ENCODE peak calls at places on chromosome 12, in nine cellular contexts. B is lower leg skin, S is left lung, L is tibial artery, N is SK-N-SH, T is RWPE1, W is HFFc6, V is WTC11, P is AG04450. I is an unnamed sample.

GRCh38 chr12:106078358-106079025 is 60.3 kb downstream of the NUAK1 start:
- DNase-seq in W (peak; percentile 80), L (peak; percentile 66), T (peak; percentile 34), P (no peak), S (no peak), N (no peak), V (no peak), B (no peak), I (no peak)

GRCh38 chr12:46774011-46774633 is 51.7 kb downstream of the SLC38A4 start:
- DNase-seq in W (peak; percentile 38), T (no peak), L (no peak), S (no peak), V (no peak), B (no peak), P (no peak), N (no peak), I (no peak)

GRCh38 chr12:47207005-47207717 is 127.4 kb upstream of the AMIGO2 start:
- DNase-seq in S (peak; percentile 80), N (no peak), W (no peak), L (no peak), B (no peak), T (no peak), V (no peak), P (no peak), I (no peak)

GRCh38 chr12:117072736-117073475 is 26.3 kb downstream of the TESC start:
- DNase-seq in S (peak; percentile 2), V (no peak), B (no peak), W (no peak), L (no peak), T (no peak), N (no peak), P (no peak), I (no peak)

GRCh38 chr12:89752331-89752730 is 43.7 kb upstream of the ATP2B1 start:
- DNase-seq in T (no peak), L (no peak), W (no peak), S (no peak), N (no peak), V (no peak), B (no peak), P (no peak), I (no peak)

GRCh38 chr12:15050664-15051063 is 77.8 kb downstream of the PDE6H start:
- DNase-seq in L (no peak), B (no peak), N (no peak), V (no peak), S (no peak), P (no peak), T (no peak), W (no peak), I (peak; percentile 14)

GRCh38 chr12:111248221-111248620 is 120.7 kb downstream of the PHETA1 start:
- DNase-seq in V (no peak), S (no peak), B (no peak), N (peak; percentile 67), T (peak; percentile 51), P (no peak), W (no peak), L (no peak), I (no peak)

GRCh38 chr12:132345126-132345525 is 15.7 kb upstream of the GALNT9 start:
- DNase-seq in T (no peak), B (no peak), P (no peak), S (peak; percentile 66), W (no peak), L (no peak), V (no peak), N (no peak), I (no peak)

GRCh38 chr12:39441963-39442894 is 691 bp downstream of the KIF21A start:
- DNase-seq in S (no peak), N (peak; percentile 57), B (peak; percentile 25), V (peak; percentile 38), P (no peak), L (peak; percentile 37), W (peak; percentile 3), T (peak; percentile 20), I (no peak)

DNA sequence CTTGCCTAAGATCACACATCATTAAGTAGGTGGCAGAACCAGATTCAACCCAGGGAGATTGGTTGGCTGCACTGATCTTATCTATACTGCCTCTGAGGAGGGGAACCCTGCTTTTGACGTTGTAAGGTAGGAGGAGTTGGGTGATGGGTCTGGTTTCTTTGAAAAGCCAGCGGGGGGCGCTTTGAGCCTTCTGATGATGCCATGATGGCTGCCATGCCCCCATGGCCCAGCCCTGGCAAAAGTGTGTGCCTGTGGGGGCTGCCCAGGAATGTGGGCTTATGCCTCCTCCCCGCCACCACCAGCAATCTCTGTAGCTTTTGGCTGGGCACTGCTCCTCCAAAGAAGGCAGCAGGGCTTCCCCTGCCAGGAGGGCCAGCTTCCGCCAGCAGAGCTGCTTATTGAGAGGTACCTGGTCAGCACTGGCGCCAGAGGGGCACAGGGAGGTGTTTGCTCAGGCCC is 224.3 kb downstream of the SLC41A2 start:
- DNase-seq in V (peak; percentile 67), L (no peak), S (no peak), P (no peak), B (no peak), W (no peak), N (peak; percentile 52), T (no peak), I (no peak)
- TF ChIP-seq CTCF in V (no peak), L (peak; percentile 27), S (no peak), P (no peak), B (no peak), W (peak; percentile 55), N (peak; percentile 51), T (no peak), I (peak; percentile 25)

DNA sequence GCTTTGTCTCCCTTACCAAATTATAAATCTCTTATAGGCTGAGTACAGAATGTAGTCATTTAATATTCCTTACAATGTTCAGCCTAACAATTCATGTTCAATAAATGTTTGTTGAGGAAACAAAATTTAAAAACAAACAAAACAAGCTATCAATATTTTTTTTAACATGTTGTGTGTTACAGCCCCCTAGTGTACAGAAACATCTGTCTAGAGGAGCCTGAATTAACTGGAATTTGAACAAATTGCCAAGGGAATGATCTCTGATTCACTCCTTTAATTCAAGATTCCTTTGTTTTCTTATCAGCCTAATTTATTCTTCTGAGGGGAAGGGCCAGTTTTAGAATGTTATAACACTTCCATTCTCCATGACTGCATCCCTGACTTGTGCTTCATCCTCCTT is 127.1 kb downstream of the CMAS start:
- DNase-seq in V (no peak), L (no peak), S (no peak), P (no peak), T (peak; percentile 26), B (no peak), W (no peak), N (no peak), I (no peak)
- TF ChIP-seq CTCF in V (no peak), L (no peak), S (no peak), P (no peak), T (no peak), B (no peak), W (no peak), N (no peak), I (no peak)

DNA sequence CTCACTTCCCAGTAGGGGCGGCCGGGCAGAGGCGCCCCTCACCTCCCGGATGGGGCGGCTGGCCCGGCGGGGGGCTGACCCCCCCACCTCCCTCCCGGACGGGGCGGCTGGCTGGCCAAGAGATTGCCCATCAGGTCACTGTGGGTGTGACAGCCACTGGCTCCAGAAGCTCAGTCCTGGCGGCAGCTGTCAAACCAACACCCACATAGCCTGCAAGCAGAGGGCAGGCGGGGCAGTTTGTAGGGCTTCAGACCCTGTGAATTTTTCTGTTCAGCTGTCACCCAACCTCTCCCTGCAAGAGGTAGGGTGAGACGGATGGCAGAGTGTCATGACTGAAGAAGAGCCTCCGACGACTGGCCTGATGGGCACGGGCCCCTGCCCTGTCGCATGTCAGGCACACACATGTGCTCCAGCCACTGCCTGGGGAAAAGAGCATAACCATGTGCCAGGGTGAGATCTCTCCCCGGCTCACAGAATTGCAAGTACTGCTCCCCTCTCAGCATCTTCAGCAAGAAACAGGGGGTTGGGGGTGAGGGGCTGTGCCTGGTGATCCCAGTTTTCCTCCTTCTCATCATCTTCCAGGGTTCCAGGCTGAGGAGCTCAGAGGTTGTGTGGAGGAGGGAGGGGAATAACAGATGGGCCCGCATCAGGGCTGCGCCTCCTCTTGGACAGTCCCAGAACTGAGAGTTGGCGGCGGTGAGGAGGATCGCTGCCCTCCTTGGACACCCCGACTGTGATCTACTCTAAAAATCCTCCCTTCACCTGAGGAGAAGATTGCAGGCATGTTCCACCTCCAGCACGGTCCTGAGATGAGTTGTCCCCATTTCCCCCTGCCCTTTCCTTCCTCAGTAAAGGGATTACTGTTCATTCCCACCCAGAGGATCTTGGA is 11.2 kb upstream of the PRPH start:
- DNase-seq in B (no peak), N (peak; percentile 34), T (no peak), W (no peak), S (no peak), V (no peak), L (no peak), P (no peak), I (no peak)
- TF ChIP-seq CTCF in B (no peak), N (peak; percentile 29), T (no peak), W (peak; percentile 35), S (no peak), V (no peak), L (no peak), P (peak; percentile 17), I (peak; percentile 27)

DNA sequence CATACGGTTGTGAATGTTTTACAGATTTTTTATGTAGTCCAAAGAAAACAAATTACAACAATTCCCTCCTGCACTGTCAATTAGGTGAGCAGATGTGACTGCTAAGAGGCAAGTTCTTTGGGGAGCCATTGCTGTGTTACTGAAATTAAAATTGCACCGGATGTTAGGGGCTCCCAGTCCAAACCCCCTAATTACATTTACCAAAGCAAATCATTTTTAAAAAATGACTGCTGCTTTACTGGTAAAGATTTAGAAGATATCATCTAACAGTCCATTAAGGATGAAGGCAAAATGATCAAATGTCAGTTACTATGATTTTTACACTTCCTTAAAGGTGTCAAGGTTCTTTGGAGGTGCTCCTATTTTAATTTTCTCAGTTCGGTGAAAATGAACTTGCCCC is 70.1 kb upstream of the CSRP2 start:
- DNase-seq in V (no peak), B (no peak), S (no peak), T (no peak), L (no peak), P (no peak), N (peak; percentile 45), W (no peak), I (no peak)
- TF ChIP-seq CTCF in V (no peak), B (no peak), S (no peak), T (no peak), L (no peak), P (no peak), N (no peak), W (no peak), I (no peak)

GRCh38 chr12:26461799-26462198 is 266.4 kb downstream of the SSPN start:
- DNase-seq in P (no peak), B (no peak), N (no peak), V (no peak), W (no peak), L (no peak), S (no peak), T (no peak), I (no peak)

GRCh38 chr12:26466709-26467108 is 271.3 kb downstream of the SSPN start:
- DNase-seq in N (no peak), V (no peak), T (no peak), W (no peak), L (no peak), B (no peak), S (no peak), P (no peak), I (no peak)

GRCh38 chr12:26469801-26470200 is 274.4 kb downstream of the SSPN start:
- DNase-seq in V (no peak), L (no peak), N (no peak), S (no peak), B (no peak), T (no peak), W (no peak), P (no peak), I (no peak)

GRCh38 chr12:26460361-26460760 is 265.0 kb downstream of the SSPN start:
- DNase-seq in V (no peak), B (no peak), P (no peak), T (no peak), S (no peak), L (no peak), W (no peak), N (no peak), I (no peak)

GRCh38 chr12:26465419-26466097 is 270.2 kb downstream of the SSPN start:
- DNase-seq in S (no peak), N (no peak), L (no peak), B (no peak), P (no peak), W (no peak), T (no peak), V (no peak), I (no peak)
- TF ChIP-seq CTCF in S (no peak), N (no peak), L (no peak), B (no peak), P (peak; percentile 38), W (peak; percentile 19), T (no peak), V (no peak), I (peak; percentile 6)